ENCODE peak calls at places on chromosome 4, in four cellular contexts. Z is A549, B is GM12878, T is endothelial cell of umbilical vein. W is an unnamed sample.

GRCh38 chr4:185203380-185204237 is at the start of gene CFAP97:
- DNase-seq in T (peak; percentile 90), B (no peak), Z (peak; percentile 55), W (peak; percentile 83)

GRCh38 chr4:150886597-150886996 is 128.5 kb downstream of the LRBA start:
- DNase-seq in T (no peak), B (no peak), Z (no peak), W (no peak)

GRCh38 chr4:114281561-114281960 is 302.1 kb upstream of the ARSJ start:
- DNase-seq in B (no peak), T (no peak), Z (no peak), W (no peak)

GRCh38 chr4:18214656-18215055 is 193.1 kb upstream of the LCORL start:
- DNase-seq in B (no peak), Z (no peak), T (no peak), W (no peak)

GRCh38 chr4:23779839-23780238 is 110.0 kb downstream of the PPARGC1A start:
- DNase-seq in T (no peak), Z (no peak), B (no peak), W (no peak)

GRCh38 chr4:81136161-81136910 is 78.7 kb downstream of the PRKG2 start:
- DNase-seq in T (no peak), Z (no peak), B (no peak), W (no peak)

GRCh38 chr4:5156677-5157076 is 105.4 kb downstream of the STK32B start:
- DNase-seq in B (no peak), T (no peak), Z (no peak), W (no peak)

GRCh38 chr4:113878718-113879117 is 100.7 kb downstream of the ARSJ start:
- DNase-seq in B (no peak), Z (no peak), T (peak; percentile 40), W (peak; percentile 3)

GRCh38 chr4:164648151-164648848 is 105.6 kb upstream of the SMIM31 start:
- DNase-seq in B (no peak), T (no peak), Z (no peak), W (no peak)

GRCh38 chr4:112173593-112174559 is 28.6 kb downstream of the FAM241A start:
- DNase-seq in Z (no peak), B (no peak), T (no peak), W (peak; percentile 48)

GRCh38 chr4:67658302-67658701 is 42.7 kb downstream of the UBA6 start:
- DNase-seq in T (no peak), B (no peak), Z (no peak), W (no peak)
- TF ChIP-seq MAX in T (no peak), B (no peak), Z (no peak), W (no peak)

GRCh38 chr4:181271241-181271640 is 972.0 kb upstream of the TENM3 start:
- DNase-seq in T (no peak), Z (no peak), B (no peak), W (no peak)

GRCh38 chr4:181272427-181272826 is 970.8 kb upstream of the TENM3 start:
- DNase-seq in T (no peak), Z (no peak), B (no peak), W (no peak)
- TF ChIP-seq MYC in T (no peak), Z (no peak), B (no peak), W (no peak)

GRCh38 chr4:92600638-92601037 is 296.9 kb downstream of the GRID2 start:
- DNase-seq in T (no peak), Z (no peak), B (no peak), W (no peak)
- TF ChIP-seq CTCF in T (no peak), Z (no peak), B (no peak), W (no peak)

DNA sequence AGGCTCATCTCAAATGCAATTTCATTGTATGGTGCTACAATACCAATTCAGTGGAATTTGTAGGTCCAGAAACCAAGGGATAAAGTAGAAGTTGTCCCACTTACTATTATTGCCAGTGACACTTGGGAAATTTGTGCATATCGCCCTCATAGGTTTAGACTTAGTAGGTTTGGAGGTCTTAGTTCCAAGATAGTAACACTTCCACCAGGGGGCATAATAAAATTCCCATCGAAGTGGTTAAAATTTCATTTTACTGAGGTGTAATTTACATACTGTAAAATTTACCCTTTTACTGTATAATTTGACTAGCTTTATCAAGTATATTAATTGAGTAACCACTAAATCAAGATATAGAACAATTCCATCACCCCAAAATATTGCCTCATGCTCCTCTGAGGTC is 174.6 kb downstream of the INPP4B start:
- DNase-seq in B (no peak), T (no peak), Z (no peak), W (no peak)
- TF ChIP-seq MAX in B (no peak), T (no peak), Z (no peak), W (no peak)

DNA sequence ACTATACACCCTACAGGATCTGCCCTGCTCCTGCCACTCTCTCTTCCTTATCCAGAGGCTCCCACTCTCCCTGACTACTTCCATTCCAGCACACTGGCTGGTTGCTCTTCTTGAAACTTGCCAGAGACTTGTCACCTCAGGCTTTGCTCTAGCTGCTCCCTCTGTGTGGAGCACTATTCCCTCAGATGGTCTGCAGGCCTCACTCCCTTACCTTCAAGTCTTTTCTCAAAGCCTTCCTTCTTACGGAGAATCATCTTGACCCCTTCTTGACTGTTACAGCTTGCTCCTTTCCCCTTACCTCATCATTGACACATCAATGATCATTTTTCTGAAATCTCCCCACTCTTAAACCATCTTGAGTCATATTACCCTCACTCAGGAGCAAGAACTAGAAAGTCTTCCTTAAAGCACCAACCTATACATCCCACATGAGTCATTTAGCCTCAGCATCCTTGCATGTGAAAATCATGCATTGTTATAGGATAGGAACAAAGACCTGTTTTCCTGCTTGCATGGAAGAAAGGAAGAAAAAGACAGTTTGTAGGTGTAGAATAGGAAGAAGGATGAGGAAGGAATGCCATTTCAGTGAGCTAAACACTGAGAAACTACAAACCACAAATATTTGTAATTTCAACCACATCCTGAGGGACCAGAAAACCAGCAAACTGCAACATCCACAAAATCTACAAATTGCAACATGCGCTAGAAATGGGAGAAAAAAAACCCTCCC is 55.7 kb downstream of the ANTXR2 start:
- DNase-seq in B (no peak), Z (no peak), T (peak; percentile 3), W (peak; percentile 84)
- TF ChIP-seq MYC in B (no peak), Z (no peak), T (no peak), W (no peak)

GRCh38 chr4:110586137-110586850 is 36.6 kb downstream of the PITX2 start:
- DNase-seq in Z (peak; percentile 52), T (peak; percentile 64), B (no peak), W (peak; percentile 17)
- TF ChIP-seq CTCF in Z (peak; percentile 57), T (peak; percentile 47), B (peak; percentile 26), W (peak; percentile 17)